ENCODE peak calls at places on chromosomes 2 and 18, in eight cellular contexts. One of them, this sample, is unnamed.

GRCh38 chr2:231710751-231711676 is 2.7 kb downstream of the PTMA start:
- DNase-seq in endothelial cell: peak
- DNase-seq in WTC11: no peak
- DNase-seq in GM12878: no peak
- DNase-seq in fibroblast of the aortic adventitia: no peak
- DNase-seq in CD8-positive, alpha-beta T cell: no peak
- DNase-seq in brain microvascular endothelial cell: no peak
- DNase-seq in fibroblast of mammary gland: no peak
- DNase-seq in this sample: peak

GRCh38 chr18:25651553-25651952 is 299.6 kb upstream of the ZNF521 start:
- DNase-seq in endothelial cell: no peak
- DNase-seq in WTC11: no peak
- DNase-seq in GM12878: no peak
- DNase-seq in fibroblast of the aortic adventitia: no peak
- DNase-seq in CD8-positive, alpha-beta T cell: no peak
- DNase-seq in brain microvascular endothelial cell: no peak
- DNase-seq in fibroblast of mammary gland: no peak
- DNase-seq in this sample: no peak

GRCh38 chr2:157900203-157900602 is 24.1 kb upstream of the ACVR1 start:
- DNase-seq in endothelial cell: no peak
- DNase-seq in WTC11: no peak
- DNase-seq in GM12878: no peak
- DNase-seq in fibroblast of the aortic adventitia: no peak
- DNase-seq in CD8-positive, alpha-beta T cell: no peak
- DNase-seq in brain microvascular endothelial cell: no peak
- DNase-seq in fibroblast of mammary gland: no peak
- DNase-seq in this sample: no peak

GRCh38 chr18:48838921-48839818 is 111.6 kb downstream of the SMAD7 start:
- DNase-seq in endothelial cell: no peak
- DNase-seq in WTC11: no peak
- DNase-seq in GM12878: no peak
- DNase-seq in fibroblast of the aortic adventitia: peak
- DNase-seq in CD8-positive, alpha-beta T cell: no peak
- DNase-seq in brain microvascular endothelial cell: peak
- DNase-seq in fibroblast of mammary gland: peak
- DNase-seq in this sample: peak

GRCh38 chr18:24369420-24369819 is 28.2 kb downstream of the OSBPL1A start:
- DNase-seq in endothelial cell: no peak
- DNase-seq in WTC11: no peak
- DNase-seq in GM12878: no peak
- DNase-seq in fibroblast of the aortic adventitia: no peak
- DNase-seq in CD8-positive, alpha-beta T cell: no peak
- DNase-seq in brain microvascular endothelial cell: no peak
- DNase-seq in fibroblast of mammary gland: no peak
- DNase-seq in this sample: peak

GRCh38 chr2:77484026-77484425 is 38.1 kb downstream of the LRRTM4 start:
- DNase-seq in endothelial cell: no peak
- DNase-seq in WTC11: no peak
- DNase-seq in GM12878: no peak
- DNase-seq in fibroblast of the aortic adventitia: no peak
- DNase-seq in CD8-positive, alpha-beta T cell: no peak
- DNase-seq in brain microvascular endothelial cell: no peak
- DNase-seq in fibroblast of mammary gland: no peak
- DNase-seq in this sample: no peak

GRCh38 chr18:36130039-36130831 is 536 bp downstream of the ELP2 start:
- DNase-seq in endothelial cell: no peak
- DNase-seq in WTC11: no peak
- DNase-seq in GM12878: no peak
- DNase-seq in fibroblast of the aortic adventitia: peak
- DNase-seq in CD8-positive, alpha-beta T cell: no peak
- DNase-seq in brain microvascular endothelial cell: no peak
- DNase-seq in fibroblast of mammary gland: peak
- DNase-seq in this sample: peak

GRCh38 chr2:76050196-76050595 is 339.5 kb upstream of the GCFC2 start:
- DNase-seq in endothelial cell: no peak
- DNase-seq in WTC11: no peak
- DNase-seq in GM12878: no peak
- DNase-seq in fibroblast of the aortic adventitia: no peak
- DNase-seq in CD8-positive, alpha-beta T cell: no peak
- DNase-seq in brain microvascular endothelial cell: no peak
- DNase-seq in fibroblast of mammary gland: no peak
- DNase-seq in this sample: no peak

GRCh38 chr2:22737144-22737543 is 647.8 kb upstream of the KLHL29 start:
- DNase-seq in endothelial cell: no peak
- DNase-seq in WTC11: no peak
- DNase-seq in GM12878: no peak
- DNase-seq in fibroblast of the aortic adventitia: no peak
- DNase-seq in CD8-positive, alpha-beta T cell: no peak
- DNase-seq in brain microvascular endothelial cell: no peak
- DNase-seq in fibroblast of mammary gland: no peak
- DNase-seq in this sample: no peak

GRCh38 chr2:183519371-183520056 is 395.3 kb downstream of the NUP35 start:
- DNase-seq in endothelial cell: no peak
- DNase-seq in WTC11: no peak
- DNase-seq in GM12878: no peak
- DNase-seq in fibroblast of the aortic adventitia: no peak
- DNase-seq in CD8-positive, alpha-beta T cell: no peak
- DNase-seq in brain microvascular endothelial cell: no peak
- DNase-seq in fibroblast of mammary gland: no peak
- DNase-seq in this sample: no peak

GRCh38 chr2:159968282-159968900 is 94.0 kb downstream of the PLA2R1 start:
- DNase-seq in endothelial cell: peak
- DNase-seq in WTC11: peak
- DNase-seq in GM12878: no peak
- DNase-seq in fibroblast of the aortic adventitia: peak
- DNase-seq in CD8-positive, alpha-beta T cell: no peak
- DNase-seq in brain microvascular endothelial cell: peak
- DNase-seq in fibroblast of mammary gland: peak
- DNase-seq in this sample: peak

GRCh38 chr18:44589709-44590108 is 91.0 kb upstream of the SETBP1 start:
- DNase-seq in endothelial cell: no peak
- DNase-seq in WTC11: no peak
- DNase-seq in GM12878: no peak
- DNase-seq in fibroblast of the aortic adventitia: peak
- DNase-seq in CD8-positive, alpha-beta T cell: no peak
- DNase-seq in brain microvascular endothelial cell: peak
- DNase-seq in fibroblast of mammary gland: peak
- DNase-seq in this sample: peak

GRCh38 chr2:179536185-179536584 is 271.6 kb upstream of the SESTD1 start:
- DNase-seq in endothelial cell: no peak
- DNase-seq in WTC11: no peak
- DNase-seq in GM12878: no peak
- DNase-seq in fibroblast of the aortic adventitia: peak
- DNase-seq in CD8-positive, alpha-beta T cell: no peak
- DNase-seq in brain microvascular endothelial cell: peak
- DNase-seq in fibroblast of mammary gland: peak
- DNase-seq in this sample: peak

GRCh38 chr2:147854557-147855134 is 9.8 kb downstream of the ACVR2A start:
- DNase-seq in endothelial cell: no peak
- DNase-seq in WTC11: no peak
- DNase-seq in GM12878: no peak
- DNase-seq in fibroblast of the aortic adventitia: no peak
- DNase-seq in CD8-positive, alpha-beta T cell: no peak
- DNase-seq in brain microvascular endothelial cell: no peak
- DNase-seq in fibroblast of mammary gland: no peak
- DNase-seq in this sample: no peak

GRCh38 chr2:171042253-171042969 is 113.4 kb downstream of the GORASP2 start:
- DNase-seq in endothelial cell: no peak
- DNase-seq in WTC11: no peak
- DNase-seq in GM12878: no peak
- DNase-seq in fibroblast of the aortic adventitia: no peak
- DNase-seq in CD8-positive, alpha-beta T cell: no peak
- DNase-seq in brain microvascular endothelial cell: no peak
- DNase-seq in fibroblast of mammary gland: no peak
- DNase-seq in this sample: no peak
- TF ChIP-seq CTCF in endothelial cell: no peak
- TF ChIP-seq CTCF in WTC11: no peak
- TF ChIP-seq CTCF in GM12878: no peak
- TF ChIP-seq CTCF in fibroblast of the aortic adventitia: no peak
- TF ChIP-seq CTCF in CD8-positive, alpha-beta T cell: no peak
- TF ChIP-seq CTCF in brain microvascular endothelial cell: no peak
- TF ChIP-seq CTCF in fibroblast of mammary gland: no peak
- TF ChIP-seq CTCF in this sample: no peak

DNA sequence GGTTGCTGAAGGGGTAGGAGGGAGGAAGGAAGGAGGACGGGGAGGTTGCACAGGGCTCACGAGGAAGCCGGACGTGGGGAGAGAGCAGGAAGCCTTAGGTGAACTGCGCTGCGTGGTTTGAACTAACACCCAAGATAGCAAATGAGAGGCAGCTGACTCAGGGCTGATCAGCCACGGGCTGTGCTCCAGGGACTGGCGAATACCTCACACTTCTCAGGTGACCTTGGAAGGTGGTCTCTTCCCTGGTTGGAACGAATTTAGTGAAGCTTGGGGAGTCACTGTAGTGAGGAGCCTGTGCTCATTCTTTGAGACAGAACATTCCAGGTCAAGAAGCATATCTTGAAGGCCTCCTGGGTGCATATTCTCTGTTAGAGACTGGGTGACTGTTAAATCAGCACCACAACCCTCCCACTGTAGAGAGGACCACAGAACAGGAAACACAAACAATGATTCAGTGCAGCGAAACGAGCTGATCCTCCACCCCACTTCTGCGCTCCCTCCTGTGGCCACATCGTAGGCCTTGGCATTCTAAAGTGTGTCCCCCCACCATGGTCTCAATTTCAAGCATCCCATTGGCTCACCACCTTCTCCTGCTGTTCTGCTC is 33.8 kb downstream of the TOGARAM2 start:
- DNase-seq in endothelial cell: no peak
- DNase-seq in WTC11: no peak
- DNase-seq in GM12878: no peak
- DNase-seq in fibroblast of the aortic adventitia: peak
- DNase-seq in CD8-positive, alpha-beta T cell: peak
- DNase-seq in brain microvascular endothelial cell: peak
- DNase-seq in fibroblast of mammary gland: peak
- DNase-seq in this sample: no peak
- TF ChIP-seq CTCF in endothelial cell: no peak
- TF ChIP-seq CTCF in WTC11: no peak
- TF ChIP-seq CTCF in GM12878: no peak
- TF ChIP-seq CTCF in fibroblast of the aortic adventitia: no peak
- TF ChIP-seq CTCF in CD8-positive, alpha-beta T cell: peak
- TF ChIP-seq CTCF in brain microvascular endothelial cell: peak
- TF ChIP-seq CTCF in fibroblast of mammary gland: peak
- TF ChIP-seq CTCF in this sample: no peak

GRCh38 chr18:31687529-31687928 is 3.1 kb upstream of the B4GALT6 start:
- DNase-seq in endothelial cell: no peak
- DNase-seq in WTC11: no peak
- DNase-seq in GM12878: no peak
- DNase-seq in fibroblast of the aortic adventitia: no peak
- DNase-seq in CD8-positive, alpha-beta T cell: no peak
- DNase-seq in brain microvascular endothelial cell: no peak
- DNase-seq in fibroblast of mammary gland: no peak
- DNase-seq in this sample: no peak
- TF ChIP-seq CTCF in endothelial cell: peak
- TF ChIP-seq CTCF in WTC11: no peak
- TF ChIP-seq CTCF in GM12878: no peak
- TF ChIP-seq CTCF in fibroblast of the aortic adventitia: peak
- TF ChIP-seq CTCF in CD8-positive, alpha-beta T cell: no peak
- TF ChIP-seq CTCF in brain microvascular endothelial cell: peak
- TF ChIP-seq CTCF in fibroblast of mammary gland: peak
- TF ChIP-seq CTCF in this sample: no peak

GRCh38 chr2:38212312-38212711 is 136.4 kb upstream of the CYP1B1 start:
- DNase-seq in endothelial cell: no peak
- DNase-seq in WTC11: no peak
- DNase-seq in GM12878: no peak
- DNase-seq in fibroblast of the aortic adventitia: no peak
- DNase-seq in CD8-positive, alpha-beta T cell: no peak
- DNase-seq in brain microvascular endothelial cell: no peak
- DNase-seq in fibroblast of mammary gland: no peak
- DNase-seq in this sample: no peak
- TF ChIP-seq CTCF in endothelial cell: no peak
- TF ChIP-seq CTCF in WTC11: no peak
- TF ChIP-seq CTCF in GM12878: no peak
- TF ChIP-seq CTCF in fibroblast of the aortic adventitia: no peak
- TF ChIP-seq CTCF in CD8-positive, alpha-beta T cell: no peak
- TF ChIP-seq CTCF in brain microvascular endothelial cell: no peak
- TF ChIP-seq CTCF in fibroblast of mammary gland: no peak
- TF ChIP-seq CTCF in this sample: no peak

DNA sequence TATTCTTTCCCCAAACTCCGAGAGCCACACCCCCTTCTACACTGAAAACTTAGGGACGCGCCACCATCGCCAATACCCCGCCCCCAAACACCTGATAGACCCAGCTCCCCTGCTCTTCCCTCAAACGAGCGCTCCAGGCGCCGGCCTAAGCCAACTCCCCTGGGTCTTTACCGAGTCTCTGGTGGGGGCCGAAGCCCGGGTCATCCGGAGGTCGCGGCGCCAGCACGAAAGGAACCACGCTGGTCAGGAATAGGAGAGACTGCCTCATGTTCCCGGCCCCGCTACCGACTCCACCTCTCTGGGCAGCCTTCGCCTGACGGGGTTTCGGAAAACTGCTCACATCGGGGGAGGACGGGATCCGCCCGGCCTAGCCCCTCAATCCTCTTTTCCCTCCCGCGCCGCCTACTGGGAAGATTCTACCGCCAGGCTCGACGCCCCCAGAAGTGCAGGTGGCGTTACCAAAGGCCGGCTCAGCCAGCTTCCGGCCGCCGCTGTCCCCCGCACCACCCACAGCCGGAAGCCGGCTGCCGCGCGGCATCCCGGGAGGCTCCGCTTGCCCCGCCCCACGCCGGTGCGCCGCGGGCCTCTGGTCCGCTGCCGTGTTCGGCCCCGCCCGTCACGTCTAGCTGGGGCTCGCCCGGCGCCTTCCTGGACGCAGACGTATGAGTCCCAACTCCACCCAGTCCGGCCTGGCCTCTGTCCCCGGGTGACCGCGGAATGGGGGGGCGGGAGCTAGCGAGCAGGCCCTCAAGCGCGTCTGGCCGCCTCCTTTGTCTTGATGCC is at the start of gene ADAM17:
- DNase-seq in endothelial cell: peak
- DNase-seq in WTC11: peak
- DNase-seq in GM12878: peak
- DNase-seq in fibroblast of the aortic adventitia: peak
- DNase-seq in CD8-positive, alpha-beta T cell: peak
- DNase-seq in brain microvascular endothelial cell: peak
- DNase-seq in fibroblast of mammary gland: peak
- DNase-seq in this sample: peak
- TF ChIP-seq CTCF in endothelial cell: no peak
- TF ChIP-seq CTCF in WTC11: no peak
- TF ChIP-seq CTCF in GM12878: peak
- TF ChIP-seq CTCF in fibroblast of the aortic adventitia: peak
- TF ChIP-seq CTCF in CD8-positive, alpha-beta T cell: no peak
- TF ChIP-seq CTCF in brain microvascular endothelial cell: peak
- TF ChIP-seq CTCF in fibroblast of mammary gland: peak
- TF ChIP-seq CTCF in this sample: peak

This sample was measured in AG10803.